ENCODE peak calls at places on chromosomes 1 and 21, in five cellular contexts. X is dorsolateral prefrontal cortex, G is tibial artery, B is transverse colon, Y is A549. K is an unnamed sample.

GRCh38 chr1:205687242-205687641 is 6.9 kb upstream of the SLC45A3 start:
- DNase-seq in X (no peak), G (no peak), B (no peak), Y (no peak), K (no peak)

GRCh38 chr1:3249846-3250501 is 181.0 kb downstream of the PRDM16 start:
- DNase-seq in X (no peak), G (no peak), B (peak; percentile 11), Y (no peak), K (no peak)

GRCh38 chr1:14915356-14916054 is 238.0 kb upstream of the TMEM51 start:
- DNase-seq in X (peak; percentile 60), G (no peak), B (peak; percentile 47), Y (peak; percentile 37), K (no peak)

GRCh38 chr1:153985341-153985912 is 712 bp downstream of the RAB13 start:
- DNase-seq in X (no peak), G (peak; percentile 79), B (peak; percentile 36), Y (no peak), K (peak; percentile 86)

GRCh38 chr1:51924455-51924854 is 45.9 kb upstream of the NRDC start:
- DNase-seq in X (no peak), G (no peak), B (no peak), Y (no peak), K (no peak)

GRCh38 chr1:38953433-38953860 is 11.8 kb upstream of the RHBDL2 start:
- DNase-seq in X (no peak), G (no peak), B (no peak), Y (no peak), K (no peak)

GRCh38 chr1:156445789-156446263 is 54.7 kb downstream of the MEF2D start:
- DNase-seq in X (peak; percentile 84), G (peak; percentile 85), B (peak; percentile 85), Y (peak; percentile 90), K (peak; percentile 86)

GRCh38 chr1:7224644-7225043 is 439.4 kb downstream of the CAMTA1 start:
- DNase-seq in X (no peak), G (no peak), B (peak; percentile 38), Y (peak; percentile 31), K (no peak)

GRCh38 chr1:82775402-82776000 is 974.8 kb downstream of the ADGRL2 start:
- DNase-seq in X (peak; percentile 69), G (no peak), B (peak; percentile 9), Y (peak; percentile 49), K (no peak)

GRCh38 chr1:65674522-65674921 is 118.2 kb upstream of the PDE4B start:
- DNase-seq in X (no peak), G (no peak), B (no peak), Y (no peak), K (no peak)

GRCh38 chr1:19081218-19081893 is 124.9 kb upstream of the IFFO2 start:
- DNase-seq in X (no peak), G (no peak), B (peak; percentile 50), Y (peak; percentile 69), K (no peak)

GRCh38 chr1:109632671-109633346 is 13.2 kb downstream of the AMPD2 start:
- DNase-seq in X (peak; percentile 62), G (peak; percentile 53), B (peak; percentile 48), Y (no peak), K (no peak)

GRCh38 chr1:112743174-112744018 is 28.3 kb upstream of the PPM1J start:
- DNase-seq in X (no peak), G (no peak), B (no peak), Y (no peak), K (no peak)

GRCh38 chr1:151976868-151977267 is 16.8 kb downstream of the S100A10 start:
- DNase-seq in X (no peak), G (no peak), B (peak; percentile 49), Y (peak; percentile 62), K (no peak)

GRCh38 chr1:183831336-183831735 is 26.4 kb downstream of the RGL1 start:
- DNase-seq in X (no peak), G (no peak), B (no peak), Y (no peak), K (no peak)

GRCh38 chr1:236143104-236143948 is 987 bp downstream of the GPR137B start:
- DNase-seq in X (no peak), G (no peak), B (no peak), Y (no peak), K (no peak)

GRCh38 chr1:156119503-156120209 is 5.1 kb downstream of the LMNA start:
- DNase-seq in X (no peak), G (peak; percentile 86), B (peak; percentile 69), Y (no peak), K (peak; percentile 86)

GRCh38 chr1:209409786-209410185 is 173.7 kb upstream of the CAMK1G start:
- DNase-seq in X (no peak), G (no peak), B (no peak), Y (peak; percentile 88), K (no peak)

GRCh38 chr1:235324296-235324695 is 3.7 kb downstream of the ARID4B start:
- DNase-seq in X (no peak), G (no peak), B (no peak), Y (no peak), K (no peak)

GRCh38 chr1:206883160-206883559 is 14.1 kb upstream of the IL24 start:
- DNase-seq in X (no peak), G (no peak), B (no peak), Y (no peak), K (no peak)

GRCh38 chr1:76147917-76148316 is 73.4 kb downstream of the ST6GALNAC3 start:
- DNase-seq in X (no peak), G (no peak), B (no peak), Y (no peak), K (no peak)

GRCh38 chr1:67135354-67135753 is 584 bp upstream of the C1orf141 start:
- DNase-seq in X (no peak), G (no peak), B (no peak), Y (no peak), K (no peak)

GRCh38 chr1:67130673-67131072 is 4.1 kb downstream of the C1orf141 start:
- DNase-seq in X (no peak), G (no peak), B (no peak), Y (no peak), K (no peak)

GRCh38 chr1:67133177-67133576 is 1.6 kb downstream of the C1orf141 start:
- DNase-seq in X (no peak), G (no peak), B (no peak), Y (no peak), K (no peak)

GRCh38 chr1:67137307-67137753 is 2.6 kb upstream of the C1orf141 start:
- DNase-seq in X (no peak), G (no peak), B (peak; percentile 54), Y (no peak), K (no peak)

DNA sequence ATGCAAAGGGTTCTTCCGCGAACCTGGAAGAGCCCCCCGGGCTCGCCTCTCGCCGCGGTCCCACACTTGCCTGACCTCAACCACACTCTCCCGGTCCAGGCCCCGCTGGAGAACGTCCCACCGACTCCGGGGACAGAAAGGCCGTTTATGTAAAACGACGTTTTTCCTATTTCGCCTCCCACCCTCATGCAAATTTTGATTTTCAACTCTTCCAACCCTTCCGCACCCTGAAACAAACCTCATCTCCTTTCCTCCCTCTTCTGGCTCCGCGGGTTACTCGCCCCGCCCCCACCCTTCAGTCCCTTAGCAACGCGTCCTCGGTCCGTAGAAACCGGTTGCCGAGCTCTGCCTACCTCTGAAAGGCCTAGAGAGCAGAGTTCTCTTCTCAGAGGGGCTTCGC is at the start of gene C1orf141:
- DNase-seq in X (no peak), G (no peak), B (no peak), Y (no peak), K (no peak)
- H3K4me3 ChIP-seq in X (peak within 1 kb of the TSS; percentile 41), G (peak within 1 kb of the TSS; percentile 37), B (no peak within 1 kb of the TSS), Y (no peak within 1 kb of the TSS), K (peak within 1 kb of the TSS; percentile 40)

GRCh38 chr21:25568230-25568629 is 39.1 kb downstream of the MRPL39 start:
- DNase-seq in X (no peak), G (no peak), B (peak; percentile 48), Y (no peak), K (peak; percentile 77)
- H3K27ac ChIP-seq in X (no peak overlapping the region), G (no peak overlapping the region), B (peak overlapping the region; percentile 39), Y (no peak overlapping the region), K (no peak overlapping the region)

GRCh38 chr1:114702699-114703098 is 7.4 kb upstream of the AMPD1 start:
- DNase-seq in X (no peak), G (no peak), B (no peak), Y (no peak), K (no peak)
- H3K4me3 ChIP-seq in X (no peak overlapping the region), G (no peak overlapping the region), B (no peak overlapping the region), Y (no peak overlapping the region), K (no peak overlapping the region)

GRCh38 chr21:28832715-28833061 is 160.0 kb downstream of the LTN1 start:
- DNase-seq in X (no peak), G (no peak), B (no peak), Y (no peak), K (no peak)

GRCh38 chr21:28833181-28833580 is 159.5 kb downstream of the LTN1 start:
- DNase-seq in X (no peak), G (no peak), B (no peak), Y (no peak), K (no peak)

GRCh38 chr21:28834335-28835238 is 158.1 kb downstream of the LTN1 start:
- DNase-seq in X (no peak), G (no peak), B (peak; percentile 13), Y (no peak), K (no peak)

GRCh38 chr21:28833609-28834008 is 159.1 kb downstream of the LTN1 start:
- DNase-seq in X (no peak), G (no peak), B (no peak), Y (no peak), K (no peak)

GRCh38 chr21:28832013-28832714 is 160.5 kb downstream of the LTN1 start:
- DNase-seq in X (no peak), G (no peak), B (no peak), Y (no peak), K (no peak)
- H3K27ac ChIP-seq in X (no peak overlapping the region), G (no peak overlapping the region), B (peak overlapping the region; percentile 24), Y (no peak overlapping the region), K (no peak overlapping the region)

GRCh38 chr1:119968601-119969000 is 72.3 kb upstream of the ADAM30 start:
- DNase-seq in X (no peak), G (no peak), B (no peak), Y (no peak), K (no peak)

GRCh38 chr1:119964673-119965363 is 68.5 kb upstream of the ADAM30 start:
- DNase-seq in X (peak; percentile 55), G (no peak), B (no peak), Y (no peak), K (no peak)

GRCh38 chr1:119966681-119967080 is 70.4 kb upstream of the ADAM30 start:
- DNase-seq in X (no peak), G (no peak), B (no peak), Y (no peak), K (no peak)

GRCh38 chr1:119966020-119966419 is 69.7 kb upstream of the ADAM30 start:
- DNase-seq in X (no peak), G (no peak), B (no peak), Y (no peak), K (no peak)

GRCh38 chr1:119968068-119968492 is 71.8 kb upstream of the ADAM30 start:
- DNase-seq in X (peak; percentile 43), G (peak; percentile 68), B (peak; percentile 80), Y (peak; percentile 54), K (no peak)
- H3K4me3 ChIP-seq in X (no peak overlapping the region), G (no peak overlapping the region), B (no peak overlapping the region), Y (no peak overlapping the region), K (no peak overlapping the region)

GRCh38 chr1:198687429-198687828 is 48.6 kb downstream of the PTPRC start:
- DNase-seq in X (no peak), G (no peak), B (no peak), Y (no peak), K (no peak)
- H3K27ac ChIP-seq in X (no peak overlapping the region), G (no peak overlapping the region), B (no peak overlapping the region), Y (no peak overlapping the region), K (no peak overlapping the region)